ENCODE peak calls at places on chromosome 11, in ten cellular contexts. One of them, this sample, is unnamed.

GRCh38 chr11:77395460-77396175 is 78.3 kb downstream of the PAK1 start:
- DNase-seq in IMR-90: no peak
- DNase-seq in A673: no peak
- DNase-seq in pancreas: no peak
- DNase-seq in body of pancreas: no peak
- DNase-seq in WERI-Rb-1: no peak
- DNase-seq in cardiac muscle cell: no peak
- DNase-seq in fibroblast of lung: no peak
- DNase-seq in neural progenitor cell: no peak
- DNase-seq in PC-9: no peak
- DNase-seq in this sample: no peak

GRCh38 chr11:34750692-34751405 is 130.0 kb downstream of the EHF start:
- DNase-seq in IMR-90: no peak
- DNase-seq in A673: no peak
- DNase-seq in pancreas: no peak
- DNase-seq in body of pancreas: no peak
- DNase-seq in WERI-Rb-1: no peak
- DNase-seq in cardiac muscle cell: peak; percentile 47
- DNase-seq in fibroblast of lung: peak; percentile 45
- DNase-seq in neural progenitor cell: no peak
- DNase-seq in PC-9: no peak
- DNase-seq in this sample: no peak

GRCh38 chr11:75066061-75066460 is 30.6 kb downstream of the OR2AT4 start:
- DNase-seq in IMR-90: peak; percentile 38
- DNase-seq in A673: no peak
- DNase-seq in pancreas: no peak
- DNase-seq in body of pancreas: no peak
- DNase-seq in WERI-Rb-1: no peak
- DNase-seq in cardiac muscle cell: no peak
- DNase-seq in fibroblast of lung: peak; percentile 28
- DNase-seq in neural progenitor cell: no peak
- DNase-seq in PC-9: no peak
- DNase-seq in this sample: no peak

GRCh38 chr11:6225896-6226295 is 8.5 kb downstream of the FHIP1B start:
- DNase-seq in IMR-90: no peak
- DNase-seq in A673: no peak
- DNase-seq in pancreas: no peak
- DNase-seq in body of pancreas: no peak
- DNase-seq in WERI-Rb-1: no peak
- DNase-seq in cardiac muscle cell: no peak
- DNase-seq in fibroblast of lung: no peak
- DNase-seq in neural progenitor cell: no peak
- DNase-seq in PC-9: no peak
- DNase-seq in this sample: no peak

GRCh38 chr11:120546312-120547205 is 35.0 kb downstream of the GRIK4 start:
- DNase-seq in IMR-90: peak; percentile 98
- DNase-seq in A673: peak; percentile 59
- DNase-seq in pancreas: peak; percentile 51
- DNase-seq in body of pancreas: peak; percentile 55
- DNase-seq in WERI-Rb-1: peak; percentile 57
- DNase-seq in cardiac muscle cell: peak; percentile 95
- DNase-seq in fibroblast of lung: peak; percentile 97
- DNase-seq in neural progenitor cell: peak; percentile 51
- DNase-seq in PC-9: peak; percentile 91
- DNase-seq in this sample: peak; percentile 88

GRCh38 chr11:113341388-113342165 is 27.2 kb downstream of the TTC12 start:
- DNase-seq in IMR-90: no peak
- DNase-seq in A673: no peak
- DNase-seq in pancreas: no peak
- DNase-seq in body of pancreas: no peak
- DNase-seq in WERI-Rb-1: peak; percentile 68
- DNase-seq in cardiac muscle cell: no peak
- DNase-seq in fibroblast of lung: no peak
- DNase-seq in neural progenitor cell: no peak
- DNase-seq in PC-9: no peak
- DNase-seq in this sample: no peak

GRCh38 chr11:68200639-68201038 is 12.5 kb downstream of the KMT5B start:
- DNase-seq in IMR-90: peak; percentile 81
- DNase-seq in A673: peak; percentile 37
- DNase-seq in pancreas: no peak
- DNase-seq in body of pancreas: no peak
- DNase-seq in WERI-Rb-1: no peak
- DNase-seq in cardiac muscle cell: peak; percentile 77
- DNase-seq in fibroblast of lung: peak; percentile 74
- DNase-seq in neural progenitor cell: no peak
- DNase-seq in PC-9: no peak
- DNase-seq in this sample: no peak

GRCh38 chr11:104476454-104476853 is 312.5 kb upstream of the PDGFD start:
- DNase-seq in IMR-90: no peak
- DNase-seq in A673: no peak
- DNase-seq in pancreas: no peak
- DNase-seq in body of pancreas: no peak
- DNase-seq in WERI-Rb-1: no peak
- DNase-seq in cardiac muscle cell: peak; percentile 33
- DNase-seq in fibroblast of lung: no peak
- DNase-seq in neural progenitor cell: no peak
- DNase-seq in PC-9: no peak
- DNase-seq in this sample: no peak

GRCh38 chr11:119120639-119121007 is 757 bp upstream of the HINFP start:
- DNase-seq in IMR-90: peak; percentile 70
- DNase-seq in A673: peak; percentile 46
- DNase-seq in pancreas: no peak
- DNase-seq in body of pancreas: no peak
- DNase-seq in WERI-Rb-1: peak; percentile 52
- DNase-seq in cardiac muscle cell: peak; percentile 54
- DNase-seq in fibroblast of lung: peak; percentile 69
- DNase-seq in neural progenitor cell: peak; percentile 56
- DNase-seq in PC-9: no peak
- DNase-seq in this sample: no peak

GRCh38 chr11:7252683-7253213 is 1.0 kb downstream of the SYT9 start:
- DNase-seq in IMR-90: no peak
- DNase-seq in A673: no peak
- DNase-seq in pancreas: no peak
- DNase-seq in body of pancreas: peak; percentile 14
- DNase-seq in WERI-Rb-1: no peak
- DNase-seq in cardiac muscle cell: no peak
- DNase-seq in fibroblast of lung: no peak
- DNase-seq in neural progenitor cell: peak; percentile 41
- DNase-seq in PC-9: no peak
- DNase-seq in this sample: no peak

GRCh38 chr11:19200410-19201201 is 1.2 kb downstream of the CSRP3 start:
- DNase-seq in IMR-90: peak; percentile 70
- DNase-seq in A673: no peak
- DNase-seq in pancreas: no peak
- DNase-seq in body of pancreas: no peak
- DNase-seq in WERI-Rb-1: no peak
- DNase-seq in cardiac muscle cell: peak; percentile 83
- DNase-seq in fibroblast of lung: peak; percentile 76
- DNase-seq in neural progenitor cell: no peak
- DNase-seq in PC-9: peak; percentile 84
- DNase-seq in this sample: peak; percentile 71

DNA sequence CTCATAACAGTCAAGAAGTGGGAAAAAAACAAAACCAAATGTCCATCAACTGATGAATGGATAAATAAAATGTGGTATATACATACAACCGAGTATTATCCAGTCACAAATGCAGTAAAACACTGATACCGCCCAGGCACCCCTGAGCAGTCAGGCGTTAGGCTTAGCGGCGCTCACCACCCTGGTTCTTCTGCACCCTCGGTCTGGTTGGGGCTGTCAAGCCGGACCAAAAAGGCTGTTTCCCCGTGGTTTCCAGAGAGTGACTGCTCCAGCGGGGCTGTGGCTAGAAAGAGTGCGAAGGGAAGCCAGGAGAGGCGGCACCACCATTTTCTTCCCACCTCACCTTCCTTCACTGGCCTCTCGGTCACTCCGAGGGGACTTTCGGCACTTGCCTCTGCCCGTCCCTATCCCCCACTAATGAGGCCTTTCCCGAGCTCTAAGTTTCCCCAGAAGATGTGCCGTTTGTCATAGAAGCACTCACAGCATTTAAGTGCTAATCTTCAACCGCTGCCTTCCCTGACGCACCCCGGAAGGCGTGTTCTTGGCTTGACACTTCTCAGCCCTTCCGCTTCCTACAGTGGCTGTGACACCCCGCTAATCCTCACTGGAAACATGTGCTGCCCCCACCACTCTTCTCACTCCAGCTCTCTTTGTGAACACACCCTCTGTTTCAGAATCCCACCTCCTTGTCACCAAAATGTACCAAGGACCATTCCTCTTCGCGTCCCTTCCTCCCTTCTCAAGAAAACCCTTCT is 42.4 kb downstream of the FCHSD2 start:
- DNase-seq in IMR-90: no peak
- DNase-seq in A673: no peak
- DNase-seq in pancreas: no peak
- DNase-seq in body of pancreas: no peak
- DNase-seq in WERI-Rb-1: no peak
- DNase-seq in cardiac muscle cell: no peak
- DNase-seq in fibroblast of lung: no peak
- DNase-seq in neural progenitor cell: no peak
- DNase-seq in PC-9: no peak
- DNase-seq in this sample: no peak
- TF ChIP-seq CTCF in IMR-90: no peak
- TF ChIP-seq CTCF in A673: no peak
- TF ChIP-seq CTCF in pancreas: no peak
- TF ChIP-seq CTCF in body of pancreas: no peak
- TF ChIP-seq CTCF in WERI-Rb-1: no peak
- TF ChIP-seq CTCF in cardiac muscle cell: no peak
- TF ChIP-seq CTCF in fibroblast of lung: no peak
- TF ChIP-seq CTCF in neural progenitor cell: no peak
- TF ChIP-seq CTCF in PC-9: no peak
- TF ChIP-seq CTCF in this sample: no peak

DNA sequence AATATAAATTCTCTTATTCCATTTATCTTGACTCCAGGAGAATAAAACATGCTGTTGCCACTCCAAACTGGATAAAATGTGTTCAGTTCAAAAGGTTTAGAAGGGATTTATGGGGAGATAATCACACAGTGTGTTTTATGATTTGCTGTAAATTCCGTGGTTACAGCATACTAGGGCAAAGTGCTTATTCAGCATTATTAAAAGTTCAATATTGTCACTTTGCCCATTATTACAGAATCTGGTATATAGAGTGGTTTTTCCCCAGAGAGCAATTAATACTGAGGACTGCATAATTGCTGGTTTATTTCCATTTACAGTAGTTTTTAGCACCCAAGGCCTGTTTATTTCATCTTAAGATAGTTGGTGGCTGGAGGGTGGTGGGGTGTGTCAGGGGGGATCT is 781.0 kb upstream of the RAG2 start:
- DNase-seq in IMR-90: no peak
- DNase-seq in A673: peak; percentile 55
- DNase-seq in pancreas: no peak
- DNase-seq in body of pancreas: no peak
- DNase-seq in WERI-Rb-1: no peak
- DNase-seq in cardiac muscle cell: no peak
- DNase-seq in fibroblast of lung: no peak
- DNase-seq in neural progenitor cell: no peak
- DNase-seq in PC-9: no peak
- DNase-seq in this sample: no peak
- H3K27ac ChIP-seq in IMR-90: no peak overlapping the region
- H3K27ac ChIP-seq in A673: no peak overlapping the region
- H3K27ac ChIP-seq in pancreas: no peak overlapping the region
- H3K27ac ChIP-seq in body of pancreas: no peak overlapping the region
- H3K27ac ChIP-seq in WERI-Rb-1: no peak overlapping the region
- H3K27ac ChIP-seq in cardiac muscle cell: no peak overlapping the region
- H3K27ac ChIP-seq in fibroblast of lung: no peak overlapping the region
- H3K27ac ChIP-seq in neural progenitor cell: no peak overlapping the region
- H3K27ac ChIP-seq in PC-9: no peak overlapping the region
- H3K27ac ChIP-seq in this sample: no peak overlapping the region

GRCh38 chr11:62195945-62196344 is 5.9 kb downstream of the SCGB1D1 start:
- DNase-seq in IMR-90: no peak
- DNase-seq in A673: no peak
- DNase-seq in pancreas: no peak
- DNase-seq in body of pancreas: no peak
- DNase-seq in WERI-Rb-1: no peak
- DNase-seq in cardiac muscle cell: no peak
- DNase-seq in fibroblast of lung: no peak
- DNase-seq in neural progenitor cell: peak; percentile 16
- DNase-seq in PC-9: no peak
- DNase-seq in this sample: no peak
- TF ChIP-seq CTCF in IMR-90: no peak
- TF ChIP-seq CTCF in A673: no peak
- TF ChIP-seq CTCF in pancreas: no peak
- TF ChIP-seq CTCF in body of pancreas: no peak
- TF ChIP-seq CTCF in WERI-Rb-1: no peak
- TF ChIP-seq CTCF in cardiac muscle cell: no peak
- TF ChIP-seq CTCF in fibroblast of lung: peak; percentile 5
- TF ChIP-seq CTCF in neural progenitor cell: peak; percentile 14
- TF ChIP-seq CTCF in PC-9: no peak
- TF ChIP-seq CTCF in this sample: no peak

GRCh38 chr11:100849914-100850235 is 162.8 kb downstream of the ARHGAP42 start:
- DNase-seq in IMR-90: no peak
- DNase-seq in A673: no peak
- DNase-seq in pancreas: no peak
- DNase-seq in body of pancreas: no peak
- DNase-seq in WERI-Rb-1: no peak
- DNase-seq in cardiac muscle cell: peak; percentile 9
- DNase-seq in fibroblast of lung: peak; percentile 40
- DNase-seq in neural progenitor cell: no peak
- DNase-seq in PC-9: no peak
- DNase-seq in this sample: no peak

GRCh38 chr11:100851584-100852152 is 164.6 kb downstream of the ARHGAP42 start:
- DNase-seq in IMR-90: no peak
- DNase-seq in A673: no peak
- DNase-seq in pancreas: no peak
- DNase-seq in body of pancreas: no peak
- DNase-seq in WERI-Rb-1: no peak
- DNase-seq in cardiac muscle cell: no peak
- DNase-seq in fibroblast of lung: no peak
- DNase-seq in neural progenitor cell: no peak
- DNase-seq in PC-9: no peak
- DNase-seq in this sample: no peak

GRCh38 chr11:100849009-100849913 is 162.2 kb downstream of the ARHGAP42 start:
- DNase-seq in IMR-90: peak; percentile 91
- DNase-seq in A673: peak; percentile 46
- DNase-seq in pancreas: no peak
- DNase-seq in body of pancreas: no peak
- DNase-seq in WERI-Rb-1: no peak
- DNase-seq in cardiac muscle cell: peak; percentile 81
- DNase-seq in fibroblast of lung: peak; percentile 95
- DNase-seq in neural progenitor cell: no peak
- DNase-seq in PC-9: no peak
- DNase-seq in this sample: no peak

GRCh38 chr11:100851129-100851528 is 164.0 kb downstream of the ARHGAP42 start:
- DNase-seq in IMR-90: peak; percentile 82
- DNase-seq in A673: no peak
- DNase-seq in pancreas: no peak
- DNase-seq in body of pancreas: no peak
- DNase-seq in WERI-Rb-1: no peak
- DNase-seq in cardiac muscle cell: peak; percentile 15
- DNase-seq in fibroblast of lung: peak; percentile 66
- DNase-seq in neural progenitor cell: no peak
- DNase-seq in PC-9: peak; percentile 84
- DNase-seq in this sample: peak; percentile 9

DNA sequence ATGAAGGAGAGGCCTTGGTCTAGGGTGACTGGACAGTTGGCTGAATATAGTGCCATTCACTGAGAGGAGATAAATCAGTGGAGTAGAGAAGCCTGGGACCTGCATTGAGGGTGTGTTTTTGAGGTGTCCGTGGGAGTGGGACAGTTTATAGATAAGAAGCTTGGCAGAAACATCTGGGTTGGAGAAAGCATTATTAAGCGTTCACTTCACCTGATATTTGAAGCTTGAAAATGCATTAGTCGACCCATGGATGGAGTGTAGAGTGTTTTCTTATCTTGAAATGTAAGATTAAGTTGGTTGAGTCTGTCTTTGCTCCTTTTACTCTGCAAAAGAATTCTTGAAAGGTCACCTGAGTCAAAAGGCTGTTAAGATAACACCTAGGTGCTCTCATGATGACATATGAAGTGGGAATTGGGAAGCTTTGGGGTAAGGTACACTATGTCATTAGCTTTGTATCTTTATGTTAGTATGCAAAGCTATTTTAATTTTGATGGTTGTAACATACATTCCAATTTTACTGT is 160.7 kb downstream of the ARHGAP42 start:
- DNase-seq in IMR-90: no peak
- DNase-seq in A673: no peak
- DNase-seq in pancreas: no peak
- DNase-seq in body of pancreas: no peak
- DNase-seq in WERI-Rb-1: no peak
- DNase-seq in cardiac muscle cell: no peak
- DNase-seq in fibroblast of lung: no peak
- DNase-seq in neural progenitor cell: no peak
- DNase-seq in PC-9: no peak
- DNase-seq in this sample: no peak
- H3K27ac ChIP-seq in IMR-90: no peak overlapping the region
- H3K27ac ChIP-seq in A673: no peak overlapping the region
- H3K27ac ChIP-seq in pancreas: no peak overlapping the region
- H3K27ac ChIP-seq in body of pancreas: no peak overlapping the region
- H3K27ac ChIP-seq in WERI-Rb-1: no peak overlapping the region
- H3K27ac ChIP-seq in cardiac muscle cell: peak overlapping the region; percentile 89
- H3K27ac ChIP-seq in fibroblast of lung: no peak overlapping the region
- H3K27ac ChIP-seq in neural progenitor cell: no peak overlapping the region
- H3K27ac ChIP-seq in PC-9: no peak overlapping the region
- H3K27ac ChIP-seq in this sample: no peak overlapping the region